ENCODE peak calls at places on chromosomes 4 and X, in six cellular contexts. C, D, B, J, H and I are unnamed samples.

GRCh38 chrX:38513087-38513742 is 48.1 kb upstream of the TSPAN7 start:
- DNase-seq in C (no peak), D (no peak), B (no peak), J (no peak), H (no peak), I (no peak)

GRCh38 chr4:145299380-145300076 is 119.1 kb upstream of the OTUD4 start:
- DNase-seq in C (no peak), D (no peak), B (peak), J (no peak), H (peak), I (no peak)

GRCh38 chr4:24965627-24966026 is 52.8 kb upstream of the CCDC149 start:
- DNase-seq in C (no peak), D (no peak), B (no peak), J (no peak), H (peak), I (no peak)

GRCh38 chrX:69388526-69388925 is 115.6 kb upstream of the NALF2 start:
- DNase-seq in C (no peak), D (no peak), B (no peak), J (no peak), H (no peak), I (no peak)

GRCh38 chr4:7041851-7042696 is 1.1 kb upstream of the TADA2B start:
- DNase-seq in C (peak), D (no peak), B (peak), J (peak), H (no peak), I (peak)

GRCh38 chrX:109902665-109903064 is 100.2 kb upstream of the TMEM164 start:
- DNase-seq in C (no peak), D (no peak), B (peak), J (no peak), H (peak), I (no peak)

GRCh38 chrX:53379747-53380146 is 42.7 kb downstream of the SMC1A start:
- DNase-seq in C (no peak), D (peak), B (no peak), J (no peak), H (no peak), I (no peak)

GRCh38 chrX:21838937-21839333 is 482 bp upstream of the MBTPS2 start:
- DNase-seq in C (no peak), D (no peak), B (no peak), J (no peak), H (peak), I (no peak)

GRCh38 chr4:155854597-155855226 is 11.4 kb downstream of the ASIC5 start:
- DNase-seq in C (no peak), D (no peak), B (peak), J (no peak), H (peak), I (no peak)

GRCh38 chrX:40871385-40872082 is 136.2 kb upstream of the MED14 start:
- DNase-seq in C (no peak), D (no peak), B (no peak), J (no peak), H (peak), I (no peak)

GRCh38 chrX:24377195-24377594 is 16.8 kb downstream of the SUPT20HL1 start:
- DNase-seq in C (no peak), D (no peak), B (no peak), J (no peak), H (no peak), I (no peak)

GRCh38 chr4:7719354-7720174 is 220.1 kb downstream of the AFAP1 start:
- DNase-seq in C (peak), D (peak), B (peak), J (peak), H (peak), I (peak)

GRCh38 chrX:19893722-19894121 is 6.3 kb upstream of the SH3KBP1 start:
- DNase-seq in C (no peak), D (no peak), B (peak), J (no peak), H (no peak), I (no peak)

GRCh38 chr4:93147524-93148212 is 680.9 kb upstream of the ATOH1 start:
- DNase-seq in C (no peak), D (no peak), B (no peak), J (no peak), H (no peak), I (no peak)

GRCh38 chr4:7646384-7647061 is 211.8 kb upstream of the PSAPL1 start:
- DNase-seq in C (no peak), D (no peak), B (no peak), J (no peak), H (peak), I (no peak)

GRCh38 chr4:4217123-4217522 is 9.6 kb downstream of the OTOP1 start:
- DNase-seq in C (no peak), D (no peak), B (no peak), J (no peak), H (no peak), I (no peak)

GRCh38 chr4:29277381-29277780 is 1442.8 kb upstream of the PCDH7 start:
- DNase-seq in C (no peak), D (no peak), B (peak), J (no peak), H (peak), I (no peak)

GRCh38 chr4:569958-570667 is 6.0 kb downstream of the TMEM271 start:
- DNase-seq in C (no peak), D (peak), B (no peak), J (no peak), H (no peak), I (no peak)

GRCh38 chr4:157700898-157701694 is 471.7 kb downstream of the GASK1B start:
- DNase-seq in C (no peak), D (no peak), B (no peak), J (no peak), H (no peak), I (no peak)

GRCh38 chr4:140730108-140730507 is 26.1 kb downstream of the TBC1D9 start:
- DNase-seq in C (no peak), D (no peak), B (no peak), J (no peak), H (no peak), I (no peak)

GRCh38 chr4:15704145-15704544 is 1.3 kb downstream of the BST1 start:
- DNase-seq in C (no peak), D (no peak), B (no peak), J (no peak), H (no peak), I (no peak)

GRCh38 chr4:121534187-121534586 is 153.4 kb upstream of the QRFPR start:
- DNase-seq in C (no peak), D (no peak), B (no peak), J (no peak), H (no peak), I (no peak)

GRCh38 chr4:26468977-26469376 is 21.3 kb downstream of the CCKAR start:
- DNase-seq in C (no peak), D (peak), B (no peak), J (no peak), H (no peak), I (no peak)

GRCh38 chr4:98510757-98511517 is 147.5 kb downstream of the TSPAN5 start:
- DNase-seq in C (no peak), D (no peak), B (peak), J (no peak), H (peak), I (no peak)

GRCh38 chrX:133434197-133434820 is 19.0 kb upstream of the GPC4 start:
- DNase-seq in C (no peak), D (no peak), B (no peak), J (no peak), H (no peak), I (no peak)

GRCh38 chr4:8364848-8365350 is 75.6 kb downstream of the ACOX3 start:
- DNase-seq in C (no peak), D (no peak), B (no peak), J (no peak), H (no peak), I (no peak)

GRCh38 chrX:119669424-119670037 is 23.4 kb downstream of the SEPTIN6 start:
- DNase-seq in C (no peak), D (no peak), B (no peak), J (no peak), H (peak), I (no peak)

GRCh38 chrX:24178441-24178840 is 28.9 kb downstream of the ZFX start:
- DNase-seq in C (no peak), D (no peak), B (no peak), J (no peak), H (no peak), I (no peak)

GRCh38 chr4:100428051-100428450 is 89.8 kb downstream of the EMCN start:
- DNase-seq in C (no peak), D (no peak), B (peak), J (no peak), H (no peak), I (no peak)

GRCh38 chrX:39736219-39737211 is 361.2 kb downstream of the BCOR start:
- DNase-seq in C (no peak), D (no peak), B (peak), J (no peak), H (peak), I (no peak)

GRCh38 chr4:472881-473574 is 25.9 kb downstream of the ZNF721 start:
- DNase-seq in C (peak), D (no peak), B (peak), J (no peak), H (peak), I (peak)

GRCh38 chr4:87038837-87039715 is 104.3 kb downstream of the AFF1 start:
- DNase-seq in C (peak), D (no peak), B (peak), J (no peak), H (peak), I (no peak)

DNA sequence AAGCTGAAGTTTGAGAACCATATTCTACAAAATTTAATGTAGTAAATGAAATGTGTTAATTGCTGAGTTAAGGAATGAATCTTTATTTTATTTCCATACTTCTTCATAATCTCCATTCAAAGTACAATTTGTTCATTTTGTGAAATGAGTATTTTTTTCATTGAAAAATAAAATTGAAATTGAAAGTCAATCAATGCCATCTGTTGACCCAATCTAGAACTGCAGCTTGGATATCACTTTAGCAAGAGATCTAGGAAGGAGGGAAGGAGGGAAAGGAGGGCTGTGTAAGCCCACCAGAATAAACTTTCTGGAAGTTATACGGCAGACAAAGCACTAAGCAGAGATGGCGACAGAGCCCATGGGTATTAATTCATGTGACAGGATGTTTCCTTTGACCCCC is 128.4 kb downstream of the ZMAT1 start:
- DNase-seq in C (peak), D (no peak), B (peak), J (no peak), H (peak), I (no peak)
- TF ChIP-seq CTCF in C (peak), D (peak), B (peak), J (peak), H (peak), I (peak)

GRCh38 chr4:183659029-183659870 is at the start of the genes RWDD4 and TRAPPC11:
- DNase-seq in C (peak), D (peak), B (peak), J (peak), H (peak), I (peak)
- TF ChIP-seq CTCF in C (peak), D (peak), B (peak), J (peak), H (peak), I (peak)

DNA sequence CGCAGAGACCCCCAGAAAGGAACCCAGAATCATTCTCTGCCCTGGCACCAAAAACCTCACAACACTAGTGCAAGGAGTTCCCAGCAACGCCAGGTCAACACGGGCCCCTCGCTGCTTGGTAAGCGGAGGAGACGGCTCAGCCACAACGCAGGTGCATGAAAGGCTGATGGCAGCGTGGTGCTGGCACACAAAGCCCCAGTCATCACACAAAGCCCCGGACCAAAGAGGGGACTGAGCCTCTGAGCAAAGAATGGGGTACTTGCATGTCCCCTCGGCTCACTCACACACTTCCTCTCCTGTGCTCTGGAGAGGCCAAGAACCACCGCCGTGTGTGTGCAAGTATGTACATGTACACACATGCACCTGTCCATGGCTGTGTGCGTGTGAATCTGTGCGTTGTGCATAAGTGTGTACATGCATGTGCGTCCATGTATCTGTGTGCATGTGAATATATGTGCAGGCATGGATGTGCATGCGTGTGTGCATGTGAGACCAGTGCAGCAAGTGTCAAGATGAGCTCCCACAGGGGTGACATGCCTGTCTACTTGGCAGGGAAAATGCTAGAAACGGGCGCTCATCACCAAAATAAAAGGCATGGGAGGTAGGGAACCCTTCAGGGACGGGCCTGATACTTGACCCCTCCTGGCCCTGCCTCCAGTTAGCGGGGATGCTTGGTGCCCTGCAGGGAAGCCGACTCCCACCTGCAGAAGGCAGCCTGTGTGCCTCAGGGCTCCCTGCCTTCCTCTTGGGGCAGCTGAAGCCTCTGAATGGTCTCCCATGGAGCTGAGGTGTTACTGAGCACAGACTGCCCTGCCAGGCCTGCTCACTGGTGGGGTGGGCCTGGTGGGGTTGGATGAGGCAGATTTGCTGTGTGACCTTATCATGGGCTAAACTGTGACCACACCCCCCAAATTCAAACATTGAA is 60.4 kb downstream of the ZFYVE28 start:
- DNase-seq in C (no peak), D (no peak), B (no peak), J (no peak), H (no peak), I (no peak)
- TF ChIP-seq CTCF in C (no peak), D (no peak), B (no peak), J (no peak), H (no peak), I (no peak)

GRCh38 chr4:88054909-88055308 is 47.5 kb downstream of the PKD2 start:
- DNase-seq in C (peak), D (no peak), B (peak), J (no peak), H (peak), I (peak)
- TF ChIP-seq CTCF in C (peak), D (peak), B (peak), J (no peak), H (peak), I (peak)